ENCODE peak calls at places on chromosomes 13 and 19, in eight cellular contexts. S is Peyer's patch, F is GM04503, P is LHCN-M2, E is brain microvascular endothelial cell, N is GM23248, R is NCI-H1694 treated with DMSO at 0.1 percent for 48 hours, J is fibroblast of the conjunctiva. A is an unnamed sample.

GRCh38 chr19:49870309-49870901 is 3.0 kb upstream of the PNKP start:
- DNase-seq in F (no peak), J (no peak), P (no peak), R (no peak), S (no peak), E (no peak), N (no peak), A (no peak)

GRCh38 chr13:32426981-32427851 is 714 bp downstream of the N4BP2L1 start:
- DNase-seq in S (peak), E (no peak), N (peak), F (no peak), R (no peak), P (no peak), J (no peak), A (no peak)

GRCh38 chr19:18858906-18859646 is 27.3 kb downstream of the UPF1 start:
- DNase-seq in P (no peak), R (no peak), J (no peak), E (no peak), S (no peak), F (no peak), N (no peak), A (no peak)

GRCh38 chr13:89846890-89847585 is 1500.4 kb upstream of the MIR17HG start:
- DNase-seq in P (no peak), F (no peak), S (no peak), J (no peak), E (no peak), R (no peak), N (peak), A (no peak)

GRCh38 chr13:73329355-73329754 is 270.6 kb downstream of the KLF5 start:
- DNase-seq in P (no peak), S (no peak), E (no peak), N (no peak), R (no peak), F (no peak), J (no peak), A (no peak)

GRCh38 chr19:676343-677105 is at the start of gene FSTL3:
- DNase-seq in E (peak), P (no peak), J (no peak), S (no peak), N (peak), F (no peak), R (no peak), A (no peak)

GRCh38 chr13:37747071-37747612 is 122.4 kb downstream of the TRPC4 start:
- DNase-seq in E (peak), R (no peak), S (no peak), F (peak), N (peak), P (peak), J (peak), A (no peak)

GRCh38 chr19:49335784-49336481 is 727 bp downstream of the CD37 start:
- DNase-seq in R (no peak), P (no peak), F (no peak), E (no peak), J (no peak), S (no peak), N (no peak), A (no peak)

GRCh38 chr13:27182844-27183497 is 11.4 kb upstream of the USP12 start:
- DNase-seq in R (no peak), F (peak), P (peak), N (peak), S (no peak), J (peak), E (peak), A (no peak)

GRCh38 chr19:10764340-10764894 is 46.5 kb downstream of the DNM2 start:
- DNase-seq in N (no peak), P (no peak), R (no peak), F (no peak), S (peak), E (no peak), J (no peak), A (no peak)

GRCh38 chr19:54229146-54229545 is 6.3 kb upstream of the LILRB3 start:
- DNase-seq in E (no peak), P (no peak), F (no peak), S (no peak), N (no peak), R (no peak), J (no peak), A (no peak)

GRCh38 chr13:92768592-92768991 is 458.0 kb upstream of the GPC6 start:
- DNase-seq in N (no peak), S (no peak), E (no peak), P (no peak), F (no peak), J (no peak), R (no peak), A (no peak)

GRCh38 chr13:43132228-43132627 is 108.8 kb downstream of the DNAJC15 start:
- DNase-seq in S (no peak), P (peak), R (peak), J (peak), E (peak), N (peak), F (no peak), A (peak)

GRCh38 chr13:84651288-84651687 is 769.0 kb upstream of the SLITRK1 start:
- DNase-seq in R (no peak), P (peak), S (no peak), F (no peak), N (peak), E (peak), J (peak), A (no peak)

GRCh38 chr13:29993716-29994488 is 143.5 kb upstream of the UBL3 start:
- DNase-seq in E (peak), S (no peak), R (no peak), N (peak), J (no peak), P (peak), F (peak), A (no peak)

GRCh38 chr13:49560270-49561063 is 24.9 kb downstream of the RCBTB1 start:
- DNase-seq in R (no peak), J (no peak), E (peak), F (no peak), S (no peak), P (no peak), N (peak), A (no peak)

GRCh38 chr19:42115219-42115618 is 17.0 kb downstream of the POU2F2 start:
- DNase-seq in E (peak), N (peak), P (peak), R (no peak), F (no peak), S (no peak), J (no peak), A (no peak)

GRCh38 chr19:45876411-45877197 is 9.3 kb downstream of the IRF2BP1 start:
- DNase-seq in E (peak), S (peak), R (no peak), P (no peak), F (no peak), N (peak), J (no peak), A (no peak)

GRCh38 chr19:3284759-3285646 is 60.5 kb downstream of the CELF5 start:
- DNase-seq in R (no peak), N (peak), P (peak), J (no peak), E (peak), F (no peak), S (peak), A (no peak)

GRCh38 chr19:29708553-29709439 is 6.3 kb downstream of the C19orf12 start:
- DNase-seq in R (no peak), F (no peak), E (no peak), N (no peak), S (peak), P (peak), J (no peak), A (no peak)

GRCh38 chr13:29859971-29860370 is 9.6 kb upstream of the UBL3 start:
- DNase-seq in N (peak), R (no peak), S (no peak), P (peak), E (peak), F (peak), J (no peak), A (no peak)

GRCh38 chr13:27383104-27383921 is 41.1 kb upstream of the GTF3A start:
- DNase-seq in N (no peak), J (no peak), R (no peak), S (no peak), E (no peak), F (no peak), P (no peak), A (no peak)

GRCh38 chr19:50870417-50871089 is 2.7 kb upstream of the KLK2 start:
- DNase-seq in N (no peak), E (no peak), S (no peak), F (no peak), J (no peak), R (no peak), P (peak), A (peak)